ENCODE peak calls at places on chromosomes 16 and 17, in seven cellular contexts. One of them, this sample, is unnamed.

GRCh38 chr17:50129946-50130777 is at the start of gene SAMD14:
- DNase-seq in upper lobe of left lung: no peak
- DNase-seq in ovary: no peak
- DNase-seq in stomach: no peak
- DNase-seq in K562: peak; percentile 82
- DNase-seq in tibial nerve: no peak
- DNase-seq in A549: no peak
- DNase-seq in this sample: peak; percentile 96

GRCh38 chr16:600781-601180 is 10.9 kb downstream of the RAB40C start:
- DNase-seq in ovary: no peak
- DNase-seq in stomach: no peak
- DNase-seq in K562: no peak
- DNase-seq in tibial nerve: no peak
- DNase-seq in upper lobe of left lung: no peak
- DNase-seq in A549: no peak
- DNase-seq in this sample: peak; percentile 70

GRCh38 chr17:83189673-83190385 is 110.4 kb downstream of the METRNL start:
- DNase-seq in K562: no peak
- DNase-seq in upper lobe of left lung: peak; percentile 86
- DNase-seq in ovary: peak; percentile 84
- DNase-seq in A549: no peak
- DNase-seq in stomach: peak; percentile 78
- DNase-seq in tibial nerve: peak; percentile 53
- DNase-seq in this sample: no peak

GRCh38 chr16:83187404-83187803 is 560.6 kb downstream of the CDH13 start:
- DNase-seq in ovary: no peak
- DNase-seq in K562: no peak
- DNase-seq in upper lobe of left lung: no peak
- DNase-seq in A549: no peak
- DNase-seq in stomach: no peak
- DNase-seq in tibial nerve: no peak
- DNase-seq in this sample: no peak

GRCh38 chr16:2033057-2033911 is 6.6 kb downstream of the NHERF2 start:
- DNase-seq in ovary: no peak
- DNase-seq in K562: peak; percentile 64
- DNase-seq in tibial nerve: peak; percentile 38
- DNase-seq in upper lobe of left lung: peak; percentile 44
- DNase-seq in stomach: peak; percentile 64
- DNase-seq in A549: peak; percentile 65
- DNase-seq in this sample: peak; percentile 83

GRCh38 chr17:75773121-75773807 is 8.3 kb upstream of the GALK1 start:
- DNase-seq in tibial nerve: no peak
- DNase-seq in stomach: no peak
- DNase-seq in K562: no peak
- DNase-seq in upper lobe of left lung: no peak
- DNase-seq in A549: no peak
- DNase-seq in ovary: no peak
- DNase-seq in this sample: peak; percentile 27

GRCh38 chr17:68094481-68095078 is 59.0 kb downstream of the KPNA2 start:
- DNase-seq in stomach: no peak
- DNase-seq in ovary: no peak
- DNase-seq in K562: no peak
- DNase-seq in tibial nerve: no peak
- DNase-seq in upper lobe of left lung: no peak
- DNase-seq in A549: no peak
- DNase-seq in this sample: no peak

GRCh38 chr17:45273551-45273957 is 11.7 kb upstream of the SPATA32 start:
- DNase-seq in tibial nerve: no peak
- DNase-seq in ovary: no peak
- DNase-seq in A549: no peak
- DNase-seq in upper lobe of left lung: no peak
- DNase-seq in stomach: no peak
- DNase-seq in K562: no peak
- DNase-seq in this sample: no peak

GRCh38 chr17:10243905-10244844 is 45.8 kb upstream of the GAS7 start:
- DNase-seq in ovary: peak; percentile 19
- DNase-seq in stomach: no peak
- DNase-seq in A549: peak; percentile 17
- DNase-seq in K562: no peak
- DNase-seq in upper lobe of left lung: no peak
- DNase-seq in tibial nerve: peak; percentile 26
- DNase-seq in this sample: no peak

GRCh38 chr17:45640141-45640850 is 143.8 kb upstream of the CRHR1 start:
- DNase-seq in stomach: peak; percentile 70
- DNase-seq in K562: peak; percentile 78
- DNase-seq in tibial nerve: peak; percentile 60
- DNase-seq in ovary: peak; percentile 66
- DNase-seq in upper lobe of left lung: peak; percentile 61
- DNase-seq in A549: peak; percentile 88
- DNase-seq in this sample: peak; percentile 82

GRCh38 chr16:15493416-15494181 is 59.2 kb downstream of the BMERB1 start:
- DNase-seq in upper lobe of left lung: no peak
- DNase-seq in stomach: no peak
- DNase-seq in K562: no peak
- DNase-seq in ovary: no peak
- DNase-seq in tibial nerve: no peak
- DNase-seq in A549: no peak
- DNase-seq in this sample: no peak

GRCh38 chr17:48611681-48612455 is 1.1 kb upstream of the HOXB7 start:
- DNase-seq in stomach: no peak
- DNase-seq in ovary: no peak
- DNase-seq in A549: peak; percentile 71
- DNase-seq in upper lobe of left lung: no peak
- DNase-seq in tibial nerve: no peak
- DNase-seq in K562: no peak
- DNase-seq in this sample: no peak

GRCh38 chr17:76444518-76445311 is 8.2 kb downstream of the UBE2O start:
- DNase-seq in tibial nerve: no peak
- DNase-seq in K562: no peak
- DNase-seq in upper lobe of left lung: no peak
- DNase-seq in ovary: no peak
- DNase-seq in A549: no peak
- DNase-seq in stomach: no peak
- DNase-seq in this sample: no peak

GRCh38 chr17:52606590-52606989 is 448.1 kb upstream of the CA10 start:
- DNase-seq in upper lobe of left lung: no peak
- DNase-seq in A549: no peak
- DNase-seq in tibial nerve: no peak
- DNase-seq in stomach: no peak
- DNase-seq in K562: no peak
- DNase-seq in ovary: no peak
- DNase-seq in this sample: no peak

GRCh38 chr17:51455931-51456330 is 195.6 kb downstream of the UTP18 start:
- DNase-seq in upper lobe of left lung: no peak
- DNase-seq in K562: no peak
- DNase-seq in tibial nerve: no peak
- DNase-seq in A549: no peak
- DNase-seq in stomach: no peak
- DNase-seq in ovary: no peak
- DNase-seq in this sample: no peak

GRCh38 chr16:52591441-52592215 is 44.7 kb upstream of the TOX3 start:
- DNase-seq in tibial nerve: peak; percentile 9
- DNase-seq in K562: no peak
- DNase-seq in ovary: no peak
- DNase-seq in upper lobe of left lung: no peak
- DNase-seq in A549: no peak
- DNase-seq in stomach: no peak
- DNase-seq in this sample: no peak

GRCh38 chr17:27327397-27327796 is 33.5 kb downstream of the WSB1 start:
- DNase-seq in upper lobe of left lung: no peak
- DNase-seq in tibial nerve: no peak
- DNase-seq in A549: no peak
- DNase-seq in ovary: no peak
- DNase-seq in K562: no peak
- DNase-seq in stomach: no peak
- DNase-seq in this sample: no peak

GRCh38 chr17:27327871-27328270 is 34.0 kb downstream of the WSB1 start:
- DNase-seq in stomach: no peak
- DNase-seq in K562: no peak
- DNase-seq in tibial nerve: no peak
- DNase-seq in upper lobe of left lung: no peak
- DNase-seq in A549: no peak
- DNase-seq in ovary: no peak
- DNase-seq in this sample: no peak

GRCh38 chr17:27324940-27325339 is 31.0 kb downstream of the WSB1 start:
- DNase-seq in stomach: no peak
- DNase-seq in upper lobe of left lung: no peak
- DNase-seq in K562: no peak
- DNase-seq in ovary: no peak
- DNase-seq in tibial nerve: no peak
- DNase-seq in A549: no peak
- DNase-seq in this sample: no peak

GRCh38 chr17:27326585-27326984 is 32.7 kb downstream of the WSB1 start:
- DNase-seq in A549: no peak
- DNase-seq in tibial nerve: no peak
- DNase-seq in K562: no peak
- DNase-seq in ovary: no peak
- DNase-seq in upper lobe of left lung: no peak
- DNase-seq in stomach: no peak
- DNase-seq in this sample: no peak

DNA sequence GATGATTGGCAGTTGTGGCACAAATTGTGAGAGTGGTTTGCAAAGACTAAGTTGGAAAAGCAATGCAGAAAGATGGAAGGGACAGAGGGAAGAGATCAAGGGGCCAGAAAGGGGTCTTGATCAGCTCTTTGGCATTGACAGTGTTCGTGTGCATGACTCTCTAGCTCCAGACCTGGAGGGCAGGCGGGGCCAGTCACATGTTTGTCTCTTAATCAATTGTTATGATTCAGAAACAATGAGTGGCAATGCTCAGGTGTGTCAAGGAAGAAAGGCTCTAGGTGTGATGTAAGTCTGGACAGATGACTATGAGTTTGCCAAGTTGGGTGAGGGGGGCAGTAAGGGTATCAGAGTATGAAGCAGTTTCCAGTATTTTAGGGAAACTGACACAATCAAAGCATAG is 32.1 kb downstream of the WSB1 start:
- DNase-seq in K562: no peak
- DNase-seq in tibial nerve: no peak
- DNase-seq in upper lobe of left lung: no peak
- DNase-seq in stomach: no peak
- DNase-seq in ovary: no peak
- DNase-seq in A549: no peak
- DNase-seq in this sample: no peak
- TF ChIP-seq EP300 in K562: no peak
- TF ChIP-seq EP300 in tibial nerve: no peak
- TF ChIP-seq EP300 in upper lobe of left lung: no peak
- TF ChIP-seq EP300 in stomach: no peak
- TF ChIP-seq EP300 in ovary: no peak
- TF ChIP-seq EP300 in A549: no peak
- TF ChIP-seq EP300 in this sample: no peak

DNA sequence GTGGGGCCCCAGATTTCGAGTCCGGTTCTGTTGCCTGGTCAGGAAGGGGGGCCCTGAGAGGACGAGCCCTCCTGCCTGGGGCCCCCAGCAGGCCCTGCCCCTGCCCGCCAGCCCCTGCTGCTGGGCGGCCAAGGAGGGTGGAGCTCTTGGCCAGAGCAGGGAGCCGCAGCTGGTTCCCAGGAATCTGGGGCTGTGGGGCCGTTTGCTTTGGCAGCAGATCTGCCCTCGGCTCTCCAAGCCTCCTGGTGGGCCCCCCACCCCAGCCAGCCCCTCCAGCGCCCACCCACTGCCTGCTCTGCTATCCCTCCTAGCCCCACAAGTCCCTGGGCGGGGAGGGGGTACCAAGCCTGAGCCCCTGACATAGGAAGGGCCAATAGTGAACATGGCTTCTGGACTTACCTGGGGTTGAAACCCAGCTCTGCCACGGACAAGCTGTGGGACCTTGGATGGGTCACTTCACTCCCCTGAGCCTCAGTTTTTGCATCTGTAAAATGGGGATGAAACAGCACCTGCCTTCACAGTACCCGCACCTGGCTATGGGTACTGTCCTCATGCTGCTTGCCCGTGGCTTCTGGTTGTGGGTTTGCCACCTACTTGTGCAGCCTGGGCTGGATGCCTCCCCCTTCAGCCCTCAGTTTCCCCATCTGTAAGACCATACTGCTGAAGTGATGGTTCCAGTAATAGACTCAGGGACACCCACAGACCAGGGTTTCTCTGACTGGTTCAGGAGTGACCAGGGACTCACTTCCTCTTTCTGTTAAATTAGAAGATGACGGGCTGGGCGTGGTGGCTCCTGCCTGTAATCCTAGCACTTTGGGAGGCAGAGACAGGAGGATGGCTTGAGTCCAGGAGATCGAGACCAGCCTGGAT is 9.2 kb downstream of the GLIS2 start:
- DNase-seq in A549: no peak
- DNase-seq in ovary: no peak
- DNase-seq in stomach: no peak
- DNase-seq in tibial nerve: no peak
- DNase-seq in upper lobe of left lung: no peak
- DNase-seq in K562: no peak
- DNase-seq in this sample: peak; percentile 27
- TF ChIP-seq EP300 in A549: no peak
- TF ChIP-seq EP300 in ovary: no peak
- TF ChIP-seq EP300 in stomach: no peak
- TF ChIP-seq EP300 in tibial nerve: no peak
- TF ChIP-seq EP300 in upper lobe of left lung: no peak
- TF ChIP-seq EP300 in K562: no peak
- TF ChIP-seq EP300 in this sample: no peak

GRCh38 chr17:30133197-30133596 is 16.6 kb downstream of the NSRP1 start:
- DNase-seq in ovary: no peak
- DNase-seq in tibial nerve: no peak
- DNase-seq in A549: no peak
- DNase-seq in stomach: no peak
- DNase-seq in K562: no peak
- DNase-seq in upper lobe of left lung: no peak
- DNase-seq in this sample: no peak

GRCh38 chr17:30124273-30124796 is 7.7 kb downstream of the NSRP1 start:
- DNase-seq in A549: no peak
- DNase-seq in ovary: no peak
- DNase-seq in tibial nerve: no peak
- DNase-seq in K562: no peak
- DNase-seq in stomach: no peak
- DNase-seq in upper lobe of left lung: no peak
- DNase-seq in this sample: no peak

GRCh38 chr17:30130121-30130520 is 13.5 kb downstream of the NSRP1 start:
- DNase-seq in upper lobe of left lung: no peak
- DNase-seq in stomach: no peak
- DNase-seq in ovary: no peak
- DNase-seq in A549: no peak
- DNase-seq in tibial nerve: no peak
- DNase-seq in K562: no peak
- DNase-seq in this sample: no peak
- TF ChIP-seq EP300 in upper lobe of left lung: no peak
- TF ChIP-seq EP300 in stomach: no peak
- TF ChIP-seq EP300 in ovary: no peak
- TF ChIP-seq EP300 in A549: no peak
- TF ChIP-seq EP300 in tibial nerve: no peak
- TF ChIP-seq EP300 in K562: no peak
- TF ChIP-seq EP300 in this sample: no peak

DNA sequence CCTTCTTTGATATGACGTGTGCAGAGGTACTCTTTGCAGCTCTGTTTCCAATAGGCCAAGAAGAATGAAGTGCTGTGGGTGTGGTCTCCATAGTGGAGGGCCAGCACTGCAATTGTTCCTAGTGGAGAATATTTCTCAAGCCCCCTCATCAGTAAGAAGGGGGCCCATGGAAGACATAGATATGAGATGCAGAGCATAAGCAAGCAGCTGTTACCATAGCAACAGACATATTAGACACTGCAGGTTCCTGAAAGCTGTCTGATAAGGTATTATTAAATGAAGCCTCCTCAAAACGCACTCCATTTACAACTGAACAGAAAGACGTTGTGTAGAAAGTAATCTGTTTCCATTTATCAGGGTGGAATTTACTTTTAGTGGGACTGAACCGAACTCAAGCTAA is 240.6 kb downstream of the ZFHX3 start:
- DNase-seq in stomach: no peak
- DNase-seq in A549: no peak
- DNase-seq in K562: no peak
- DNase-seq in ovary: no peak
- DNase-seq in tibial nerve: no peak
- DNase-seq in upper lobe of left lung: no peak
- DNase-seq in this sample: peak; percentile 56
- TF ChIP-seq EP300 in stomach: no peak
- TF ChIP-seq EP300 in A549: no peak
- TF ChIP-seq EP300 in K562: no peak
- TF ChIP-seq EP300 in ovary: no peak
- TF ChIP-seq EP300 in tibial nerve: no peak
- TF ChIP-seq EP300 in upper lobe of left lung: no peak
- TF ChIP-seq EP300 in this sample: peak; percentile 58

This sample was measured in SK-N-SH.